ENCODE peak calls at places on chromosome 16, in seven cellular contexts. P is SK-N-SH, R is K562, J is GM12892, S is HepG2, G is H1, Q is GM12878. I is an unnamed sample.

GRCh38 chr16:55249936-55250335 is 74.1 kb upstream of the IRX6 start:
- DNase-seq in P (no peak), R (no peak), J (no peak), S (no peak), G (no peak), Q (no peak), I (no peak)

GRCh38 chr16:75244844-75245758 is 6.3 kb downstream of the BCAR1 start:
- DNase-seq in P (peak), R (no peak), J (peak), S (peak), G (no peak), Q (no peak), I (no peak)

GRCh38 chr16:68079616-68080344 is 5.4 kb upstream of the NFATC3 start:
- DNase-seq in P (no peak), R (peak), J (no peak), S (peak), G (peak), Q (no peak), I (no peak)

GRCh38 chr16:86251682-86252081 is 258.6 kb upstream of the FOXF1 start:
- DNase-seq in P (no peak), R (no peak), J (no peak), S (no peak), G (no peak), Q (no peak), I (no peak)

GRCh38 chr16:4272114-4272954 is 489 bp downstream of the TFAP4 start:
- DNase-seq in P (peak), R (peak), J (no peak), S (peak), G (peak), Q (no peak), I (no peak)

GRCh38 chr16:7343271-7343670 is 10.6 kb downstream of the RBFOX1 start:
- DNase-seq in P (no peak), R (no peak), J (no peak), S (no peak), G (no peak), Q (no peak), I (no peak)

GRCh38 chr16:86823895-86824671 is 245.7 kb downstream of the FOXL1 start:
- DNase-seq in P (no peak), R (no peak), J (no peak), S (no peak), G (no peak), Q (no peak), I (no peak)

GRCh38 chr16:85778873-85779272 is 20.5 kb downstream of the EMC8 start:
- DNase-seq in P (no peak), R (no peak), J (no peak), S (no peak), G (no peak), Q (no peak), I (no peak)

GRCh38 chr16:88519938-88520653 is 50.1 kb upstream of the ZC3H18 start:
- DNase-seq in P (no peak), R (no peak), J (no peak), S (no peak), G (no peak), Q (no peak), I (no peak)

GRCh38 chr16:19882186-19882585 is 2.5 kb downstream of the GPRC5B start:
- DNase-seq in P (no peak), R (no peak), J (no peak), S (no peak), G (peak), Q (no peak), I (no peak)

GRCh38 chr16:50444546-50444945 is 75.8 kb upstream of the BRD7 start:
- DNase-seq in P (no peak), R (no peak), J (no peak), S (no peak), G (no peak), Q (no peak), I (no peak)

GRCh38 chr16:1105888-1106620 is 10.0 kb upstream of the C1QTNF8 start:
- DNase-seq in P (peak), R (peak), J (peak), S (peak), G (peak), Q (no peak), I (peak)
- TF ChIP-seq POLR2AphosphoS5 in P (no peak), R (no peak), J (no peak), S (no peak), G (no peak), Q (no peak), I (no peak)

GRCh38 chr16:56848056-56848936 is 16.7 kb upstream of the SLC12A3 start:
- DNase-seq in P (no peak), R (no peak), J (no peak), S (no peak), G (no peak), Q (no peak), I (no peak)
- TF ChIP-seq TAF1 in P (no peak), R (no peak), J (no peak), S (no peak), G (no peak), Q (no peak), I (no peak)

DNA sequence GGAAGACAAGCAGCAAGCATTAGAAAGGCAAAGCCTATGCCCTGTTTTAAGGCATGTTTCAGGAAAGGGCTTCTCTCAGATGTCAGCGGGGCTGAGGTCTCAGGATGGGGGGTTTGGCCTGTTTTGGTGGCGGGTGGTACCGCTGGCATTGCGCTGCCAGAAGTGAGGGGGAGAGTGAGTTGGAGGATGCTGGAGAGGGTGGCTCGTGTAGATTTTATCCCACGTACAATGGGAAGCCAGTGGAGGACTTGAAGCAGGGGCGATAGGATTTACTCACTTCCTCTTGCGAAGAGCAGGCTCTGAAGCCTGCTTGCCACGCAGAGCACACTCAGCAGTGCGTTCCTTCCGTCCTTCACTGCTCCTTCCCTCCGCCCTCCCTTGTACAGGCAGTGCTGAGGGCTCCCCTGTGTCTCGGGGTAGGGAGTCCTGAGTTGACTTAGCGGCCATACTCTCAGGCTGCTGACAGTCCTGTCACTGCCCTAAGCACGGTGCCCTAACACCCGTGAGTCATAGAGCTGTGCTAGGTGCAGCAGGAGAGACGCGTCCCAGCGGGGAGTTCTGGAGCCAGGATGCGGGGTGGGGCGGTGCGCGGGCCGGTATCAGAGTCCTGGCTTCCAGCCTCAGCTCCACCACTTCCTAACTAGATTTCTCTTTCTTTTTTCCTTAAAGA is 113.1 kb downstream of the SNX29 start:
- DNase-seq in P (no peak), R (peak), J (peak), S (peak), G (peak), Q (no peak), I (peak)
- TF ChIP-seq POLR2AphosphoS5 in P (no peak), R (no peak), J (no peak), S (no peak), G (peak), Q (no peak), I (peak)

DNA sequence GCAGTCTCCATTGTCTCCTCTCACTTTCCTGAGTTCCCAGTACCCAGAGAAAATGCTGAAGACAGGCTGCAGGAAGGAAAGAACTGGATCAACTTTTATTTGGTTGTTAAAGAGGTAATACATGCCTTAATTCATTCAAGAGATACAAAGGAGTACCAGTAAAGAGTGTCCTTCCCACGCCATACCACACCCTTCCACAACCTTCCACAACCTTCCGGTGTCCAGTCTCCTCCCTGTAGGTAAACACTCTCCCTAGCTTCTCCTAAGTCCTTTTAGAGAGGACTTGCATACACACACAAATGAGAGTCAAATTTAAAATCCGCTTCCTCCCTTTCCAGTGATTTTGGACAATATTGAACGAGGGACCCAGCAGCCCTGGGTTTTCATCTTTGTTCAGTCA is 2.8 kb upstream of the CA7 start:
- DNase-seq in P (no peak), R (no peak), J (no peak), S (no peak), G (peak), Q (no peak), I (no peak)
- TF ChIP-seq TAF1 in P (no peak), R (no peak), J (no peak), S (no peak), G (no peak), Q (no peak), I (no peak)

I was measured in GM12891.